ENCODE peak calls at places on chromosome 17, in eight cellular contexts. W, N, E, Y, U, Z, P and A are unnamed samples.

GRCh38 chr17:73305845-73306836 is 5.7 kb downstream of the CDC42EP4 start:
- DNase-seq in W (no peak), U (no peak), Y (no peak), Z (no peak), N (no peak), E (no peak), P (no peak), A (no peak)

GRCh38 chr17:35842239-35842638 is 26.5 kb downstream of the HEATR9 start:
- DNase-seq in P (no peak), U (no peak), Z (no peak), Y (no peak), E (no peak), W (no peak), N (no peak), A (no peak)

GRCh38 chr17:14323522-14323981 is 22.7 kb downstream of the HS3ST3B1 start:
- DNase-seq in W (no peak), U (no peak), Y (no peak), P (no peak), E (no peak), Z (no peak), N (no peak), A (no peak)

GRCh38 chr17:71430281-71430680 is 690.5 kb upstream of the SOX9 start:
- DNase-seq in E (no peak), Y (no peak), N (no peak), U (no peak), P (no peak), W (no peak), Z (no peak), A (no peak)

GRCh38 chr17:21125862-21126261 is 902 bp upstream of the DHRS7B start:
- DNase-seq in N (no peak), Y (no peak), U (no peak), W (no peak), P (no peak), E (no peak), Z (no peak), A (no peak)

GRCh38 chr17:62680541-62681052 is 53.1 kb downstream of the MRC2 start:
- DNase-seq in Y (no peak), P (no peak), U (no peak), W (no peak), N (no peak), E (no peak), Z (no peak), A (no peak)

GRCh38 chr17:50649042-50649908 is 14.6 kb downstream of the ABCC3 start:
- DNase-seq in P (no peak), N (no peak), W (no peak), U (no peak), Y (no peak), Z (peak), E (no peak), A (no peak)

GRCh38 chr17:72219136-72219823 is 98.5 kb downstream of the SOX9 start:
- DNase-seq in P (no peak), U (no peak), N (no peak), Z (no peak), Y (peak), W (no peak), E (peak), A (no peak)

GRCh38 chr17:42333053-42333452 is 44.8 kb downstream of the STAT5A start:
- DNase-seq in W (no peak), Z (no peak), N (no peak), U (no peak), P (no peak), Y (no peak), E (no peak), A (no peak)

GRCh38 chr17:82690786-82691489 is 7.6 kb downstream of the RAB40B start:
- DNase-seq in Y (no peak), U (no peak), Z (no peak), E (no peak), N (no peak), P (no peak), W (no peak), A (no peak)

GRCh38 chr17:27340990-27341595 is 47.2 kb downstream of the WSB1 start:
- DNase-seq in P (no peak), N (no peak), W (no peak), E (no peak), Y (no peak), U (no peak), Z (no peak), A (no peak)

GRCh38 chr17:354651-355556 is 2.3 kb upstream of the RPH3AL start:
- DNase-seq in Z (no peak), W (no peak), E (no peak), N (no peak), Y (no peak), P (no peak), U (no peak), A (no peak)

GRCh38 chr17:835263-835662 is 53.1 kb downstream of the MRM3 start:
- DNase-seq in W (no peak), Y (peak), E (no peak), Z (peak), U (no peak), P (peak), N (no peak), A (no peak)

GRCh38 chr17:17886747-17887146 is 50.0 kb upstream of the SREBF1 start:
- DNase-seq in E (no peak), N (no peak), Z (no peak), W (no peak), Y (no peak), P (no peak), U (no peak), A (no peak)

GRCh38 chr17:321386-321941 is 31.1 kb downstream of the RPH3AL start:
- DNase-seq in E (no peak), P (no peak), W (no peak), Z (no peak), Y (no peak), U (no peak), N (no peak), A (no peak)

GRCh38 chr17:65553009-65553645 is 8.3 kb downstream of the AXIN2 start:
- DNase-seq in W (no peak), E (no peak), P (no peak), U (no peak), Z (peak), Y (no peak), N (no peak), A (no peak)

GRCh38 chr17:19013226-19013625 is 8.7 kb upstream of the FAM83G start:
- DNase-seq in Y (no peak), Z (no peak), E (no peak), W (no peak), N (no peak), U (no peak), P (no peak), A (no peak)

GRCh38 chr17:1643293-1643998 is 2.1 kb downstream of the SCARF1 start:
- DNase-seq in Y (no peak), P (peak), E (peak), W (no peak), N (no peak), Z (no peak), U (peak), A (peak)

DNA sequence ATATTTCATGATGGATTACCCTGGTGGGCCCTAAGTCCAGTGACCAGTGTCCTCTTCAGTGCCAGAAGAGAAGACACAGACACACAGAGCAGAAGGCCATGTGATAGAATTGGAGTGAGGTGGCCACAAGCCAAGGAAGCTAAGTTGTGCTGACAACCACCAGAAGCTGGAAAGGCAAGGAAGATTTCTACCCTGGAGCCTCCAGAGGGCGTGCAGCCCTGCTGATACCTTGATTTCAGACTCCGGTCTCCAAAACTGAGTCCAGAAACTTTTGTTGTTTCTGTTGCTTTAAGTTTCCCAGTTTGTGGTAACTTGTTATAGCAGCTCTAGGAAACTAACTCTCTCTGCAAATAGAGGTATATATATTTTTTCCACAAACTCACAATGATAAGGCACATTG is 396.6 kb upstream of the ASIC2 start:
- DNase-seq in Y (no peak), U (no peak), E (no peak), Z (no peak), N (no peak), P (no peak), W (no peak), A (no peak)
- TF ChIP-seq CTCF in Y (no peak), U (no peak), E (no peak), Z (no peak), N (no peak), P (no peak), W (no peak), A (no peak)

DNA sequence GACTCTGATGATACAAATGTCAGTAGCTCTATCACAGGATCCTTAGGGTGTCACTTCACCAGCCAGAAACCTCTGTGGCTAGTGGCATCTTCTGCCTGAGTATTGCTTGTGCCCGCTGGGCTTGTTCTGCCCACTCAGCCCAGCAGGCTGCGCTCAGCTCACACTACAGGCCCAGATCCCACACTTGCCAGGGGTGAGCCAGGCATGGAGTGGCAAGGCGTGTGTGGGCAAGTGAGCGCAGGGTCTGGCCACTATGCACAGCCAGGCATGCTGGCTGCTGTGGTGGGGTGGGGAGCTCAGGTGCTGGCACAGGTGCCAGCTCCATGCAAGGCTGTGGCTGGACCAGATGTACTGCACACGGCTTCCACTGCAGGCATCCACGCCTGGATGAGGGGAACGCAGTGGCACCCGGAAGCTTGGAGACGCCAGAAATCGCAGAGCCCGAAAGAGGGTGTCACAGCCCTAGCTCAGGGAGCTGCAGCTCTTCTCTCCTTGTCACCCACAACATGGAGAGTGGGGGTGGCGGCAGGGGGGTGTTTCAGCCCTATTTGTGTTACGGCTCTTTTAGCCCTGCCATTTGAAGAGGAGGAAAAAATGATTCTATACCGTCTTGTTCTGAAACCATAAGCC is 10.2 kb downstream of the CFAP97D1 start:
- DNase-seq in W (no peak), E (no peak), N (no peak), Y (no peak), Z (no peak), U (no peak), P (no peak), A (no peak)
- TF ChIP-seq CTCF in W (no peak), E (no peak), N (no peak), Y (peak), Z (peak), U (no peak), P (no peak), A (no peak)

DNA sequence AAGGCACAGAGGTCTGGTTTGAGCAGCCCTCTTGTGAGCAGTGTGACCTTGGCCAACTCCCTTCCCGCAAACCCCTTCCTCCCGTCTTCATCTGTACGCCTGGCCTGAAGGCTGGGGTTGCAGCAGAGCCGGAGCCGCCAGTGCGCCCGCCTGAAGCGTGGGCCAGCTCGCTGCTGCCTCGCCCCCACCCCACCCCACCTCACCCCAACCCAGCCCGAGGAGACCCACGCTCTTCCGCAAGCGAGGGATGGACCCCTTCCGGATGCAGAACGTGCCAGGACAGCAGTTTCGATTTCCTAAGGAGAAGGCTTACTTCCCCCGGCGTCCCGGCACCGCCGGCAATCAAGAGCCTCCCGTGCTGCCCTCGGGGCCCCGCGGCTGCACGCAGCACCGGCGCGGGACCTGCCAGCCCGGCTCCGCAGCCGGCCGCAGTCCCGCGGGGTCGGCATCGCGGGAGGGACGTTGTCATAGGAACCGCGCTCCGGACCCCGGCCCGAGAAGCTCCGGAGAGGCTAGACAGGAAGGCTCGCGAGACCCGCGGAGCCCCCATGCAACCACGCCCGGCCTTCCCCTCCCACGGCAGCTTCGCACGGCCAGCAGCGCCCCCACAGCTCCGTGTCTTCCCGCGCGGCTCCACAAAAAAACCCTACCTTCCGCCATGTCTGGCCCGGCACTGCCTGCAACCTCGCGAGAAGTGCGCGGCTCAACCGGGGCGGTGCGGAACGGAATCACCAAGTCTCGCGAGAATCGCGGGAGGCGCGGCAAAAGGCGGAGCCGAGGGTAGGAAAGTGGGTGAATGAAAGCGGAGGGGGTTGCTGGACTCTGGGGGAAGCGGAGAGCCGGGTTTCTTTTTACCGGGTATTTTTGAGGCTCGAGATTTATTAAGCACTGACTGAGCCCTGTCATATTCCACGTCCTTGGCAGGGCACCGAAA is at the start of gene ANKFY1:
- DNase-seq in E (peak), W (peak), Y (peak), Z (peak), P (peak), N (peak), U (peak), A (peak)
- TF ChIP-seq CTCF in E (no peak), W (peak), Y (peak), Z (peak), P (peak), N (no peak), U (no peak), A (no peak)

GRCh38 chr17:69250641-69251040 is 22.0 kb upstream of the ABCA10 start:
- DNase-seq in E (no peak), W (no peak), P (no peak), U (no peak), N (no peak), Z (peak), Y (no peak), A (no peak)
- TF ChIP-seq CTCF in E (no peak), W (no peak), P (no peak), U (no peak), N (no peak), Z (no peak), Y (no peak), A (no peak)

GRCh38 chr17:48054238-48055185 is 6.4 kb downstream of the NFE2L1 start:
- DNase-seq in Y (peak), U (peak), N (peak), E (peak), W (peak), P (peak), Z (peak), A (peak)
- TF ChIP-seq CTCF in Y (no peak), U (no peak), N (no peak), E (no peak), W (no peak), P (no peak), Z (no peak), A (no peak)

DNA sequence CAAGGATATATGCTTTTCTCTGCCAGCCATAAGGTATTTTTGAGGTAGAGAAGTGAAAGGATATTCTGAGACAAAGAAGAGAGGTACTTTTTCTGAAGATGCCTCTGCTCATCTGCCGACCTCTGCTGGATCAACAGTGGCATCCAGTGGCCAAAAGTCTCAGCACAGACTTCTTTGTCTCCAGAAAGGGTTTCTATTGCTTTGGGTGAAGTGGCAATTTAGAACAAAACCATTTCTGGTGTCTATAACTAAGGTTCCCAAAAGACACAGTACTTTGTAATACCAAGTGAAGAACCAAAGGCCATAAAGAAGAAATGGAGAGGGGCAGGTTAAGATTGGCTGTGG is 155.2 kb upstream of the C17orf78 start:
- DNase-seq in W (no peak), E (peak), Z (peak), Y (no peak), U (no peak), P (no peak), N (no peak), A (no peak)
- TF ChIP-seq CTCF in W (peak), E (no peak), Z (peak), Y (peak), U (peak), P (no peak), N (peak), A (peak)

DNA sequence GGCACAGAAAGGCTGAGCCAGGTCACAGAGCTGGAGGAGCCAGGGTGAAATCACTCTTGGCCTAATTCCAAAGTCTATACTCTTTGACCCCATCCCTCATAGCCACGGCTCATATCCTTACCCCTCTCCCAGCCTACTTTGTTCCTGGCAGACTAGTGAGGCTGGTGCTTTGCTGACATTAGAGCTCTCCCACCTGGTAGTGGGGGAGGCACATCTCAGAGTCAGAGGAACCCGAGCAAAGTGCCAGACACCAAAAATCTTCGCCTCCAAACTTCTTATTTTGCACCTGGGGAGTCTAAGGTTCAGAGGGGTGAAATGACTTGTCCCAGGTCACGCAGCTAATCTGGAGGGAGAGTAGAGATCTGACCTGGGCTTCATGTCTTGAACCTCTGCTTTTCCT is 126.7 kb downstream of the SPACA3 start:
- DNase-seq in Z (no peak), Y (no peak), W (no peak), P (no peak), U (no peak), N (no peak), E (no peak), A (no peak)
- TF ChIP-seq CTCF in Z (no peak), Y (no peak), W (no peak), P (no peak), U (no peak), N (no peak), E (no peak), A (no peak)

GRCh38 chr17:6413073-6413472 is 21.8 kb downstream of the AIPL1 start:
- DNase-seq in U (no peak), Y (peak), P (no peak), N (no peak), Z (peak), E (no peak), W (no peak), A (no peak)
- TF ChIP-seq CTCF in U (no peak), Y (peak), P (peak), N (peak), Z (peak), E (peak), W (peak), A (peak)

DNA sequence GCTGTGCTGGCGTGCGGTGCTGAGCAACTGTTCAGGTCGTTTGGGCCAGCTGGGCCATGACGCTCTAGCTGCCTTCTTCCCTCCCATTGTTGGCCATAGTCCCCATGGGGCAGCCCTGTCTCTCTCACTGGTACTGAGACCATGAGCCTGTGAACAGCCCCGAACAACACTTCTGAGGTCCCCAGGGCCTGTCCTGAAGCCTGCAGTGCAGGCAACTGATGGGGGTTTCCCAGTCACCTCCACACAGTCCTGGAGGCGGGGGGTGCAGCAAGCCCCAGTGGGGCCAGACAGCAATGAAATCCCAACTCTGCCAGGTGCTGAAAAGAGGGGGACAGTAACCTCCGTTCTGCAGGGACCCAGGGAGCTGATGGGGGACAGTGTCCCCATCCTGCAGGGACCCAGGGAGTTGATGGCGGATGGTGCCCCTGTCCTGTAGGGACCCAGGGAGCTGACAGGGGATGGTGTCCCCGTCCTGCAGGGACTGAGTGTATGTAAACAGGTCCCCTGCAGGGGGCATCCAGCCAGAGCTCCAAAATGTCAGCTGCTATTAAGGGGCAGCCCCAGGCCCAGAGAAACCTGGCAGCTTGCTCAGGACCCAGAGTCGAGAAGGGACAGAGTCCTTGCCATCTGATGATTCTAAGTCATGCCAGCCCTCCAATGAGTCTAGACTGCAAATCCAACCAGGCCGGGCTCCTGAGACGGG is 30.4 kb downstream of the ENGASE start:
- DNase-seq in N (no peak), W (no peak), U (no peak), E (no peak), P (no peak), Z (no peak), Y (no peak), A (no peak)
- TF ChIP-seq CTCF in N (no peak), W (no peak), U (no peak), E (no peak), P (no peak), Z (no peak), Y (no peak), A (no peak)

DNA sequence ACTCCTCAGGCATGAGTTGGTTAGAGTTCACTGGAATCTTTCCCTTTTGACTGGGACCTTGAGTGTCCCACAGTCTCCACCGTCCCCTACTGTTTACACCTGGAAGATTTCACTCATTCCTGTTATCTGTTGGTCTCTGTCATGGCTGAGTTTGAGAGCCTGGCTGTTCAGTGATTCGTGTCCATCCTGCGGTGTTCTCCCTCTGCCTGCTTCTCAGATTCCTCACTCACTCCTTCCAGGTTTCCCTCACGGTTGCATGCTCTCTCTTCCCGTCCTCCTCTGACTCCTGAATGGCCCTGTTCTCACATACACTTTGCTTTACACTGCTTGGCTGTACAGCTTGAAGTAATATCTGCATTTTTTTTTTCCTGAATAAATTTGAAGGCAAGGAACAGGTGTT is 24.5 kb downstream of the OR1D5 start:
- DNase-seq in Z (no peak), E (no peak), U (no peak), W (no peak), P (no peak), N (no peak), Y (no peak), A (no peak)
- TF ChIP-seq CTCF in Z (no peak), E (no peak), U (no peak), W (no peak), P (no peak), N (no peak), Y (no peak), A (no peak)